ENCODE peak calls at places on chromosomes 3 and 15, in nine cellular contexts. Y, C, O, D, B, K, M, Q and N are unnamed samples.

GRCh38 chr15:101169457-101170071 is 82.3 kb downstream of the CHSY1 start:
- DNase-seq in O (no peak), D (no peak), Y (no peak), Q (no peak), C (peak), K (no peak), B (no peak), M (no peak), N (no peak)

GRCh38 chr3:196127308-196128040 is 45.6 kb upstream of the TFRC start:
- DNase-seq in M (no peak), Q (no peak), Y (no peak), B (no peak), K (no peak), D (no peak), O (no peak), C (no peak), N (no peak)

GRCh38 chr3:194323785-194324735 is 27.1 kb downstream of the CPN2 start:
- DNase-seq in Q (no peak), Y (peak), D (no peak), M (peak), C (peak), K (no peak), B (no peak), O (peak), N (peak)

GRCh38 chr3:54427951-54428871 is 305.9 kb downstream of the CACNA2D3 start:
- DNase-seq in C (peak), O (peak), B (no peak), D (peak), Y (peak), K (no peak), M (peak), Q (peak), N (peak)

GRCh38 chr3:34571714-34572113 is 773.3 kb downstream of the PDCD6IP start:
- DNase-seq in M (no peak), C (no peak), B (no peak), Y (no peak), O (no peak), Q (no peak), D (no peak), K (no peak), N (no peak)

GRCh38 chr15:34760909-34761308 is 6.1 kb upstream of the GJD2 start:
- DNase-seq in C (no peak), M (no peak), O (no peak), Q (no peak), K (no peak), B (no peak), Y (no peak), D (no peak), N (no peak)

GRCh38 chr3:123347691-123348264 is 101.1 kb downstream of the ADCY5 start:
- DNase-seq in D (no peak), Q (no peak), Y (no peak), M (no peak), B (no peak), C (no peak), K (no peak), O (no peak), N (no peak)

GRCh38 chr3:43523454-43524053 is 98.3 kb downstream of the ANO10 start:
- DNase-seq in D (no peak), M (no peak), C (peak), B (no peak), Y (no peak), O (no peak), Q (no peak), K (no peak), N (no peak)

GRCh38 chr3:122619040-122619439 is 41.6 kb downstream of the PARP15 start:
- DNase-seq in B (no peak), K (no peak), D (no peak), Y (no peak), Q (no peak), C (no peak), O (no peak), M (peak), N (peak)

GRCh38 chr15:31389576-31389975 is 62.9 kb downstream of the KLF13 start:
- DNase-seq in Q (no peak), M (no peak), C (no peak), Y (no peak), K (no peak), B (no peak), D (no peak), O (no peak), N (no peak)

GRCh38 chr15:41961014-41961518 is 11.3 kb downstream of the EHD4 start:
- DNase-seq in Q (no peak), Y (no peak), K (no peak), B (no peak), C (no peak), D (no peak), M (no peak), O (no peak), N (no peak)

GRCh38 chr3:56926513-56927282 is 124.9 kb upstream of the ARHGEF3 start:
- DNase-seq in B (no peak), Q (peak), K (no peak), O (no peak), M (peak), Y (no peak), C (peak), D (no peak), N (peak)

GRCh38 chr3:132879651-132880050 is 157.4 kb upstream of the NPHP3 start:
- DNase-seq in Q (no peak), Y (no peak), B (no peak), K (no peak), C (no peak), M (no peak), O (no peak), D (no peak), N (no peak)

GRCh38 chr3:58074997-58075396 is 66.8 kb downstream of the FLNB start:
- DNase-seq in C (no peak), K (no peak), Q (no peak), O (peak), D (no peak), B (no peak), Y (no peak), M (no peak), N (no peak)

GRCh38 chr3:48406443-48407431 is 23.1 kb downstream of the PLXNB1 start:
- DNase-seq in O (no peak), Q (no peak), B (no peak), D (no peak), K (peak), M (no peak), C (no peak), Y (no peak), N (no peak)

GRCh38 chr3:24253336-24253735 is 241.3 kb downstream of the THRB start:
- DNase-seq in K (no peak), M (no peak), D (no peak), Q (no peak), C (no peak), O (no peak), Y (no peak), B (no peak), N (no peak)

GRCh38 chr15:67163180-67163579 is 91.3 kb downstream of the AAGAB start:
- DNase-seq in Q (no peak), B (no peak), M (no peak), Y (no peak), D (no peak), C (no peak), K (no peak), O (no peak), N (no peak)

GRCh38 chr15:23539892-23540291 is 25.6 kb upstream of the MKRN3 start:
- DNase-seq in Q (no peak), M (no peak), C (no peak), D (no peak), K (no peak), O (no peak), Y (no peak), B (no peak), N (no peak)

GRCh38 chr3:37967252-37967881 is 23.2 kb upstream of the VILL start:
- DNase-seq in Y (peak), O (peak), M (peak), D (peak), B (no peak), K (peak), Q (no peak), C (peak), N (peak)

GRCh38 chr15:93001881-93002280 is 87.1 kb downstream of the RGMA start:
- DNase-seq in Y (no peak), B (no peak), Q (no peak), C (peak), D (no peak), M (peak), O (no peak), K (no peak), N (peak)

GRCh38 chr3:81216192-81216591 is 545.3 kb downstream of the GBE1 start:
- DNase-seq in O (no peak), C (peak), K (no peak), M (peak), Y (peak), D (no peak), Q (no peak), B (no peak), N (no peak)

GRCh38 chr15:99163271-99164062 is 58.6 kb downstream of the SYNM start:
- DNase-seq in Q (no peak), C (no peak), O (no peak), D (no peak), Y (no peak), B (no peak), M (no peak), K (no peak), N (no peak)

GRCh38 chr15:54094661-54095060 is 116.4 kb downstream of the UNC13C start:
- DNase-seq in K (no peak), B (no peak), M (no peak), D (no peak), Y (no peak), O (no peak), C (no peak), Q (no peak), N (no peak)

GRCh38 chr15:99168601-99169580 is 64.0 kb downstream of the SYNM start:
- DNase-seq in D (no peak), C (no peak), K (no peak), O (no peak), M (no peak), B (no peak), Q (no peak), Y (no peak), N (no peak)

GRCh38 chr3:34020761-34021635 is 222.6 kb downstream of the PDCD6IP start:
- DNase-seq in Q (no peak), O (no peak), D (no peak), K (no peak), M (no peak), C (no peak), B (no peak), Y (no peak), N (no peak)